ENCODE peak calls at places on chromosomes 5 and 9, in four cellular contexts. S, Z, B and E are unnamed samples.

GRCh38 chr5:15718411-15719178 is 218.6 kb downstream of the FBXL7 start:
- DNase-seq in S (no peak), Z (no peak), B (no peak), E (no peak)

GRCh38 chr9:114655689-114656088 is 1.9 kb downstream of the TEX53 start:
- DNase-seq in S (no peak), Z (no peak), B (no peak), E (no peak)

GRCh38 chr5:135386096-135386495 is 12.9 kb downstream of the MACROH2A1 start:
- DNase-seq in S (no peak), B (no peak), Z (no peak), E (no peak)

GRCh38 chr5:159343295-159344094 is 13.2 kb upstream of the IL12B start:
- DNase-seq in B (no peak), Z (no peak), S (no peak), E (no peak)

GRCh38 chr5:74500037-74500917 is 140.3 kb downstream of the ENC1 start:
- DNase-seq in Z (no peak), B (no peak), S (no peak), E (peak)

GRCh38 chr9:115717711-115718173 is 435.8 kb upstream of the PAPPA start:
- DNase-seq in Z (no peak), S (no peak), B (no peak), E (no peak)

GRCh38 chr9:93072383-93072795 is 13.9 kb downstream of the SUSD3 start:
- DNase-seq in Z (no peak), B (peak), S (no peak), E (no peak)

GRCh38 chr9:85401998-85402397 is 339.8 kb downstream of the AGTPBP1 start:
- DNase-seq in S (no peak), Z (no peak), B (no peak), E (no peak)

GRCh38 chr9:6133346-6134063 is 82.1 kb upstream of the IL33 start:
- DNase-seq in B (no peak), Z (no peak), S (no peak), E (no peak)

GRCh38 chr9:129990269-129991005 is 52.6 kb downstream of the FNBP1 start:
- DNase-seq in B (no peak), Z (no peak), S (no peak), E (no peak)

GRCh38 chr9:116154976-116155699 is 1.5 kb downstream of the PAPPA start:
- DNase-seq in B (peak), Z (no peak), S (no peak), E (peak)

GRCh38 chr5:102296229-102296817 is at the start of gene SLCO4C1:
- DNase-seq in Z (peak), S (peak), B (no peak), E (peak)

GRCh38 chr9:112752334-112753110 is 2.0 kb downstream of the SNX30 start:
- DNase-seq in S (no peak), B (no peak), Z (no peak), E (no peak)

GRCh38 chr5:108747111-108748009 is at the start of gene FER:
- DNase-seq in Z (no peak), S (no peak), B (no peak), E (no peak)

GRCh38 chr9:108600896-108601295 is 254.9 kb downstream of the ACTL7B start:
- DNase-seq in B (no peak), S (no peak), Z (no peak), E (no peak)

GRCh38 chr5:139678283-139678613 is 30.1 kb downstream of the CXXC5 start:
- DNase-seq in B (no peak), S (no peak), Z (no peak), E (no peak)

GRCh38 chr5:116881921-116882531 is 307.4 kb upstream of the SEMA6A start:
- DNase-seq in S (no peak), Z (no peak), B (no peak), E (no peak)

GRCh38 chr5:137035480-137035878 is 463.6 kb downstream of the SPOCK1 start:
- DNase-seq in Z (no peak), S (no peak), B (no peak), E (peak)

GRCh38 chr5:144100702-144101101 is 69.8 kb downstream of the YIPF5 start:
- DNase-seq in Z (no peak), B (no peak), S (no peak), E (no peak)

GRCh38 chr5:139971202-139971725 is 71.8 kb downstream of the NRG2 start:
- DNase-seq in S (no peak), B (no peak), Z (no peak), E (no peak)

GRCh38 chr9:35754264-35754663 is at the start of gene MSMP:
- DNase-seq in S (no peak), B (no peak), Z (no peak), E (no peak)

GRCh38 chr5:158921441-158922262 is 178.1 kb downstream of the EBF1 start:
- DNase-seq in Z (no peak), B (no peak), S (no peak), E (no peak)

GRCh38 chr9:129093602-129094386 is 12.9 kb downstream of the DOLPP1 start:
- DNase-seq in S (no peak), Z (no peak), B (no peak), E (no peak)

GRCh38 chr9:113910036-113910639 is 34.0 kb downstream of the ZNF618 start:
- DNase-seq in S (no peak), Z (no peak), B (no peak), E (no peak)

GRCh38 chr9:134618823-134619454 is 22.7 kb upstream of the COL5A1 start:
- DNase-seq in Z (peak), S (peak), B (peak), E (peak)

GRCh38 chr9:137416006-137416562 is 6.9 kb downstream of the EXD3 start:
- DNase-seq in S (no peak), B (no peak), Z (no peak), E (no peak)

GRCh38 chr5:38208782-38209378 is 49.5 kb upstream of the EGFLAM start:
- DNase-seq in B (peak), Z (no peak), S (no peak), E (peak)

GRCh38 chr5:151065609-151066008 is 15.2 kb downstream of the TNIP1 start:
- DNase-seq in S (no peak), Z (no peak), B (no peak), E (no peak)

GRCh38 chr5:172758077-172758835 is 12.7 kb downstream of the DUSP1 start:
- DNase-seq in B (no peak), Z (peak), S (no peak), E (peak)

GRCh38 chr5:124365491-124365890 is 380.9 kb downstream of the ZNF608 start:
- DNase-seq in S (no peak), Z (no peak), B (no peak), E (no peak)

GRCh38 chr9:69149321-69149807 is 24.7 kb upstream of the TJP2 start:
- DNase-seq in B (no peak), S (no peak), Z (no peak), E (peak)

GRCh38 chr5:751496-751895 is 33.0 kb downstream of the ZDHHC11B start:
- DNase-seq in Z (peak), S (peak), B (no peak), E (no peak)

GRCh38 chr5:39547548-39548154 is 122.9 kb upstream of the DAB2 start:
- DNase-seq in S (no peak), B (peak), Z (no peak), E (no peak)

GRCh38 chr5:67972027-67972822 is 243.3 kb upstream of the PIK3R1 start:
- DNase-seq in B (no peak), Z (no peak), S (no peak), E (no peak)

GRCh38 chr5:91159647-91160046 is 223.5 kb downstream of the ARRDC3 start:
- DNase-seq in S (no peak), Z (no peak), B (no peak), E (no peak)

DNA sequence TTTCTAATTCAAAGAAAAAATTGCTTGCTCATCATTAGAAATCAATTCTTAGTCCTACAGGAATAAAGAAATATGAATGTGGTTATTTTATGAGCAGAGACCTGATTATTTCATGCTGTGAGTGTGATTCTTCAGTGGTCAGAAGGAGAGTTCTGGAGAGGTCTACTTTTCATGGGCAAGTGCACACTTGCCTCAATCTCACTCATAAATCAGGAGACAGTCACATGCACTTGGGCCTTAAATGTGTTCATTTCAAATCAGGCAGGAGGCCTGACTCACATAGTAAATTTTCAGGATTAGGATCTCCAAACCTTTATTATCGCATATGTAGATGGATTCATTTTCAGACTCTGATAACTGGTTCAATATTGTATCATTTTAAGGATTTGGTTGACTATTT is 323.2 kb upstream of the CCNH start:
- DNase-seq in Z (no peak), B (no peak), S (no peak), E (no peak)
- H3K4me3 ChIP-seq in Z (no peak), B (no peak), S (no peak), E (no peak)

GRCh38 chr5:131262953-131263541 is 806 bp upstream of the CDC42SE2 start:
- DNase-seq in S (no peak), B (no peak), Z (no peak), E (no peak)

GRCh38 chr5:131264453-131265200 is 774 bp downstream of the CDC42SE2 start:
- DNase-seq in S (peak), Z (peak), B (peak), E (peak)

GRCh38 chr5:131268758-131269370 is 5.0 kb downstream of the CDC42SE2 start:
- DNase-seq in B (no peak), Z (no peak), S (no peak), E (no peak)

GRCh38 chr5:131263648-131264452 is at the start of gene CDC42SE2:
- DNase-seq in S (peak), B (peak), Z (peak), E (peak)

GRCh38 chr5:131265318-131265803 is 1.5 kb downstream of the CDC42SE2 start:
- DNase-seq in B (no peak), S (no peak), Z (no peak), E (no peak)
- H3K4me3 ChIP-seq in B (peak), S (no peak), Z (peak), E (peak)

DNA sequence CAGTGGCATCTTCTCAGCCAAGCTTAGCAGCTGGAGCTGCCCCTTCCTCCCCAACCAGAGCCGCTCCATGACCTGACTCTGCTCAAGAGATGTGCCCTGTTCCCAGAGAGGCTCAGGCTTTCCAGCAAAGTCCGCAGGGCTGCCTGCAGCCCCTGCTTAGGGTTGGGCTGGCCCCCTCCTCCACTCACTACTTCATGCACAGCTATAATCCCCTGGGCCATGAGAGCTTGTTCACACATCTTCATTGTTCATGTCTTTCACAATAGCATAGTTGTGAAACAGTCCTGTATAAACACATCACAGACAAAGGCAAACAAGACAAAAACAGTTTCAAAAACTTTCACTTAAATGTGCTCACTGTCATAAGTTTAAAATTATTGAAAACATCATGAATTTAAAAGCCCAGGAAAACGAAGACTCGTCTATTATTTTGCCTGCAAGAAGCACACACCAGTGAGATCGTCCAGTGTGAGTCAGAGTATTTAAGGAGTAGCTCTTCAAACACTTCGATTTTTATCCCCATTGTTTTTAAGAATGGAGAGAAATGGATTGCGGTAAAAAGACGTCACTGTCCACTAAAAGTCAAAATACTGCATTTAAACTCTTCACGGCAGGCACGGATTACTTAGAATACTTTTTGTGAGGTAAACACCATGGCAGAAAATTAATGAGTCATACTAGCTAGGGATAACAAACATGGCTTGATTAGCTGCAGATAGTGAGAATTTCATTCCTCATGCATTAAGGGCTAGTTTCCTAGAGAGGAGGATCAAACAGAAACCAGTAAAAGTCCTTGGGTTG is 40.7 kb upstream of the S1PR3 start:
- DNase-seq in Z (no peak), S (no peak), B (no peak), E (no peak)
- H3K4me3 ChIP-seq in Z (no peak), S (no peak), B (no peak), E (peak)

GRCh38 chr5:170631471-170632195 is 127.8 kb downstream of the KCNIP1 start:
- DNase-seq in B (no peak), Z (peak), S (peak), E (peak)

GRCh38 chr5:170632266-170632984 is 128.6 kb downstream of the KCNIP1 start:
- DNase-seq in S (no peak), B (no peak), Z (peak), E (peak)

GRCh38 chr5:170634236-170634990 is 130.6 kb downstream of the KCNIP1 start:
- DNase-seq in S (peak), Z (no peak), B (no peak), E (peak)

GRCh38 chr5:170632985-170633234 is 129.1 kb downstream of the KCNIP1 start:
- DNase-seq in S (peak), B (peak), Z (peak), E (peak)

GRCh38 chr5:170633235-170634041 is 129.6 kb downstream of the KCNIP1 start:
- DNase-seq in S (peak), Z (peak), B (peak), E (peak)
- H3K4me3 ChIP-seq in S (peak), Z (peak), B (peak), E (peak)

DNA sequence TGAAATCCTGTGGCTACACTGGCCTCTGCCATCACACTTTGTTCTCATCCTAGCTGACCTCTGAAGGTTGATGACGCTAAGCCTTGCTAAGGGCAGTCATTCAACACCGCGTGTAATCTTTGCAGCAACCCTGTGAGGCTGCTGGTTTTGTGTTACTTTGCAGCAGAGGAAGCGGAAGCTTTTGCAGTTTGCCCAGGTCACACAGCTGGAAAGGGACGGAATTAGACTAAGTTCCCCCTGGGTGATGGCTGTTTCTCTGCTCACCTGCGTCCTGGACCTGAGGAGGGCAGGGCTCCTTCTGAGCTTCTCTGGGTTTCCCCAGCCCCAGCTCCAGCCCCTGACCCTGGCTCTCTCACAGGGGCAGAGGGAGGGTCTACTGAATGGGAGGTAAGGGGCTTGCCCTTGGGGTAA is 7.3 kb upstream of the SLC25A51 start:
- DNase-seq in B (no peak), Z (no peak), S (no peak), E (no peak)
- H3K4me3 ChIP-seq in B (no peak), Z (no peak), S (no peak), E (no peak)